ENCODE peak calls at places on chromosomes 3 and 15, in four cellular contexts. One of them, this sample, is unnamed.

GRCh38 chr15:100429116-100429728 is 87.4 kb upstream of the ADAMTS17 start:
- DNase-seq in NCI-H2081: no peak
- DNase-seq in endodermal cell: no peak
- DNase-seq in right cardiac atrium: peak; percentile 40
- DNase-seq in this sample: no peak

GRCh38 chr3:514206-514605 is 317.6 kb downstream of the CHL1 start:
- DNase-seq in NCI-H2081: no peak
- DNase-seq in endodermal cell: no peak
- DNase-seq in right cardiac atrium: no peak
- DNase-seq in this sample: no peak

GRCh38 chr3:10358309-10358980 is 37.5 kb upstream of the SEC13 start:
- DNase-seq in NCI-H2081: no peak
- DNase-seq in endodermal cell: no peak
- DNase-seq in right cardiac atrium: no peak
- DNase-seq in this sample: no peak

GRCh38 chr15:78082106-78082742 is 4.7 kb upstream of the TBC1D2B start:
- DNase-seq in NCI-H2081: no peak
- DNase-seq in endodermal cell: no peak
- DNase-seq in right cardiac atrium: no peak
- DNase-seq in this sample: no peak

GRCh38 chr3:45611619-45612018 is 17.1 kb downstream of the LIMD1 start:
- DNase-seq in NCI-H2081: no peak
- DNase-seq in endodermal cell: no peak
- DNase-seq in right cardiac atrium: no peak
- DNase-seq in this sample: no peak

GRCh38 chr3:16366581-16366980 is 101.6 kb downstream of the OXNAD1 start:
- DNase-seq in NCI-H2081: no peak
- DNase-seq in endodermal cell: no peak
- DNase-seq in right cardiac atrium: no peak
- DNase-seq in this sample: no peak

GRCh38 chr3:127612966-127613365 is 14.8 kb downstream of the MCM2 start:
- DNase-seq in NCI-H2081: no peak
- DNase-seq in endodermal cell: no peak
- DNase-seq in right cardiac atrium: no peak
- DNase-seq in this sample: no peak

GRCh38 chr3:139970526-139970925 is 35.5 kb downstream of the CLSTN2 start:
- DNase-seq in NCI-H2081: no peak
- DNase-seq in endodermal cell: peak; percentile 64
- DNase-seq in right cardiac atrium: no peak
- DNase-seq in this sample: no peak

GRCh38 chr15:26773917-26774316 is 1.1 kb upstream of the GABRB3 start:
- DNase-seq in NCI-H2081: no peak
- DNase-seq in endodermal cell: peak; percentile 83
- DNase-seq in right cardiac atrium: no peak
- DNase-seq in this sample: no peak

GRCh38 chr15:100944237-100944875 is 25.2 kb downstream of the LRRK1 start:
- DNase-seq in NCI-H2081: no peak
- DNase-seq in endodermal cell: no peak
- DNase-seq in right cardiac atrium: no peak
- DNase-seq in this sample: no peak

GRCh38 chr3:24812116-24812515 is 317.5 kb upstream of the THRB start:
- DNase-seq in NCI-H2081: no peak
- DNase-seq in endodermal cell: no peak
- DNase-seq in right cardiac atrium: no peak
- DNase-seq in this sample: no peak

GRCh38 chr3:155956508-155957411 is 86.3 kb downstream of the GMPS start:
- DNase-seq in NCI-H2081: no peak
- DNase-seq in endodermal cell: no peak
- DNase-seq in right cardiac atrium: no peak
- DNase-seq in this sample: no peak

GRCh38 chr15:30985081-30985531 is 6.3 kb downstream of the MTMR10 start:
- DNase-seq in NCI-H2081: no peak
- DNase-seq in endodermal cell: no peak
- DNase-seq in right cardiac atrium: no peak
- DNase-seq in this sample: peak; percentile 67

GRCh38 chr15:88604381-88604951 is 16.7 kb upstream of the AEN start:
- DNase-seq in NCI-H2081: peak; percentile 59
- DNase-seq in endodermal cell: peak; percentile 78
- DNase-seq in right cardiac atrium: no peak
- DNase-seq in this sample: no peak

GRCh38 chr3:126431103-126431534 is 36.4 kb downstream of the CFAP100 start:
- DNase-seq in NCI-H2081: no peak
- DNase-seq in endodermal cell: peak; percentile 41
- DNase-seq in right cardiac atrium: no peak
- DNase-seq in this sample: no peak

GRCh38 chr3:118080886-118081285 is 953.8 kb downstream of the IGSF11 start:
- DNase-seq in NCI-H2081: no peak
- DNase-seq in endodermal cell: no peak
- DNase-seq in right cardiac atrium: no peak
- DNase-seq in this sample: no peak

GRCh38 chr15:26771168-26771916 is 1.5 kb downstream of the GABRB3 start:
- DNase-seq in NCI-H2081: peak; percentile 59
- DNase-seq in endodermal cell: peak; percentile 97
- DNase-seq in right cardiac atrium: peak; percentile 42
- DNase-seq in this sample: peak; percentile 56

GRCh38 chr3:190121061-190121765 is 516 bp upstream of the P3H2 start:
- DNase-seq in NCI-H2081: no peak
- DNase-seq in endodermal cell: no peak
- DNase-seq in right cardiac atrium: no peak
- DNase-seq in this sample: peak; percentile 35

GRCh38 chr3:50237754-50238548 is 1.9 kb downstream of the GNAI2 start:
- DNase-seq in NCI-H2081: peak; percentile 44
- DNase-seq in endodermal cell: peak; percentile 90
- DNase-seq in right cardiac atrium: peak; percentile 90
- DNase-seq in this sample: peak; percentile 95

GRCh38 chr3:160213181-160213580 is 12.0 kb upstream of the C3orf80 start:
- DNase-seq in NCI-H2081: no peak
- DNase-seq in endodermal cell: no peak
- DNase-seq in right cardiac atrium: no peak
- DNase-seq in this sample: no peak

GRCh38 chr15:65900488-65900887 is 31.2 kb downstream of the RAB11A start:
- DNase-seq in NCI-H2081: no peak
- DNase-seq in endodermal cell: no peak
- DNase-seq in right cardiac atrium: no peak
- DNase-seq in this sample: no peak

GRCh38 chr3:16073218-16073617 is 101.3 kb upstream of the GALNT15 start:
- DNase-seq in NCI-H2081: no peak
- DNase-seq in endodermal cell: no peak
- DNase-seq in right cardiac atrium: no peak
- DNase-seq in this sample: no peak

GRCh38 chr3:187987919-187988318 is 166.0 kb upstream of the LPP start:
- DNase-seq in NCI-H2081: no peak
- DNase-seq in endodermal cell: no peak
- DNase-seq in right cardiac atrium: no peak
- DNase-seq in this sample: no peak

GRCh38 chr15:80918440-80918839 is 71.2 kb downstream of the MESD start:
- DNase-seq in NCI-H2081: no peak
- DNase-seq in endodermal cell: no peak
- DNase-seq in right cardiac atrium: no peak
- DNase-seq in this sample: no peak

GRCh38 chr3:114756506-114757279 is 390.4 kb downstream of the ZBTB20 start:
- DNase-seq in NCI-H2081: no peak
- DNase-seq in endodermal cell: no peak
- DNase-seq in right cardiac atrium: no peak
- DNase-seq in this sample: no peak

GRCh38 chr15:70201376-70201775 is 103.7 kb upstream of the TLE3 start:
- DNase-seq in NCI-H2081: peak; percentile 53
- DNase-seq in endodermal cell: no peak
- DNase-seq in right cardiac atrium: no peak
- DNase-seq in this sample: peak; percentile 59

GRCh38 chr3:64686446-64686908 is 1.3 kb downstream of the ADAMTS9 start:
- DNase-seq in NCI-H2081: peak; percentile 4
- DNase-seq in endodermal cell: no peak
- DNase-seq in right cardiac atrium: no peak
- DNase-seq in this sample: no peak

GRCh38 chr3:150146891-150147761 is 176.4 kb upstream of the PFN2 start:
- DNase-seq in NCI-H2081: no peak
- DNase-seq in endodermal cell: no peak
- DNase-seq in right cardiac atrium: peak; percentile 29
- DNase-seq in this sample: peak; percentile 60

GRCh38 chr15:51888593-51889195 is 59.2 kb downstream of the TMOD3 start:
- DNase-seq in NCI-H2081: no peak
- DNase-seq in endodermal cell: no peak
- DNase-seq in right cardiac atrium: no peak
- DNase-seq in this sample: no peak

GRCh38 chr3:194449913-194450312 is 36.9 kb downstream of the ATP13A3 start:
- DNase-seq in NCI-H2081: no peak
- DNase-seq in endodermal cell: no peak
- DNase-seq in right cardiac atrium: no peak
- DNase-seq in this sample: no peak

GRCh38 chr3:88005066-88005465 is 53.7 kb downstream of the CGGBP1 start:
- DNase-seq in NCI-H2081: no peak
- DNase-seq in endodermal cell: no peak
- DNase-seq in right cardiac atrium: no peak
- DNase-seq in this sample: no peak

GRCh38 chr3:112405845-112406244 is 72.9 kb downstream of the CD200 start:
- DNase-seq in NCI-H2081: no peak
- DNase-seq in endodermal cell: no peak
- DNase-seq in right cardiac atrium: no peak
- DNase-seq in this sample: no peak

GRCh38 chr3:66037986-66038369 is 740 bp downstream of the MAGI1 start:
- DNase-seq in NCI-H2081: no peak
- DNase-seq in endodermal cell: peak; percentile 63
- DNase-seq in right cardiac atrium: peak; percentile 30
- DNase-seq in this sample: no peak

GRCh38 chr15:38068600-38068999 is 134.2 kb downstream of the TMCO5A start:
- DNase-seq in NCI-H2081: no peak
- DNase-seq in endodermal cell: no peak
- DNase-seq in right cardiac atrium: no peak
- DNase-seq in this sample: no peak

GRCh38 chr3:182565916-182566524 is 227.3 kb upstream of the ATP11B start:
- DNase-seq in NCI-H2081: no peak
- DNase-seq in endodermal cell: no peak
- DNase-seq in right cardiac atrium: no peak
- DNase-seq in this sample: no peak

GRCh38 chr3:78004578-78004977 is 964.7 kb downstream of the ROBO2 start:
- DNase-seq in NCI-H2081: no peak
- DNase-seq in endodermal cell: no peak
- DNase-seq in right cardiac atrium: no peak
- DNase-seq in this sample: no peak

This sample was measured in Right ventricle myocardium inferior.